ENCODE peak calls at places on chromosomes 1 and 21, in seven cellular contexts. One of them, this sample, is unnamed.

GRCh38 chr1:236338096-236338495 is 56.0 kb upstream of the EDARADD start:
- DNase-seq in fibroblast of lung: no peak
- DNase-seq in IMR-90: peak; percentile 1
- DNase-seq in tibial nerve: no peak
- DNase-seq in HFFc6: peak; percentile 28
- DNase-seq in HFF-Myc: no peak
- DNase-seq in heart right ventricle: no peak
- DNase-seq in this sample: no peak

GRCh38 chr1:64940026-64940425 is 26.3 kb downstream of the JAK1 start:
- DNase-seq in HFFc6: no peak
- DNase-seq in tibial nerve: no peak
- DNase-seq in IMR-90: no peak
- DNase-seq in HFF-Myc: no peak
- DNase-seq in fibroblast of lung: no peak
- DNase-seq in heart right ventricle: no peak
- DNase-seq in this sample: no peak

GRCh38 chr1:200628223-200628868 is 7.8 kb upstream of the KIF14 start:
- DNase-seq in HFFc6: no peak
- DNase-seq in HFF-Myc: no peak
- DNase-seq in IMR-90: no peak
- DNase-seq in fibroblast of lung: no peak
- DNase-seq in tibial nerve: no peak
- DNase-seq in heart right ventricle: no peak
- DNase-seq in this sample: no peak

GRCh38 chr1:159900086-159900680 is at the start of gene CFAP45:
- DNase-seq in IMR-90: peak; percentile 56
- DNase-seq in tibial nerve: peak; percentile 59
- DNase-seq in fibroblast of lung: peak; percentile 77
- DNase-seq in HFF-Myc: no peak
- DNase-seq in heart right ventricle: peak; percentile 83
- DNase-seq in HFFc6: no peak
- DNase-seq in this sample: peak; percentile 65

GRCh38 chr21:46617267-46618051 is 12.6 kb upstream of the S100B start:
- DNase-seq in tibial nerve: no peak
- DNase-seq in HFFc6: peak; percentile 37
- DNase-seq in heart right ventricle: no peak
- DNase-seq in HFF-Myc: no peak
- DNase-seq in IMR-90: peak; percentile 60
- DNase-seq in fibroblast of lung: peak; percentile 39
- DNase-seq in this sample: no peak

GRCh38 chr21:44365967-44366585 is 12.7 kb downstream of the TRPM2 start:
- DNase-seq in HFFc6: no peak
- DNase-seq in HFF-Myc: no peak
- DNase-seq in IMR-90: no peak
- DNase-seq in heart right ventricle: no peak
- DNase-seq in tibial nerve: no peak
- DNase-seq in fibroblast of lung: no peak
- DNase-seq in this sample: no peak

GRCh38 chr1:167996266-167996665 is 59.4 kb upstream of the MPC2 start:
- DNase-seq in tibial nerve: no peak
- DNase-seq in IMR-90: no peak
- DNase-seq in HFF-Myc: no peak
- DNase-seq in heart right ventricle: no peak
- DNase-seq in fibroblast of lung: no peak
- DNase-seq in HFFc6: no peak
- DNase-seq in this sample: no peak

GRCh38 chr1:21631944-21632887 is 36.9 kb downstream of the RAP1GAP start:
- DNase-seq in HFFc6: no peak
- DNase-seq in heart right ventricle: no peak
- DNase-seq in fibroblast of lung: no peak
- DNase-seq in tibial nerve: no peak
- DNase-seq in IMR-90: no peak
- DNase-seq in HFF-Myc: no peak
- DNase-seq in this sample: no peak

GRCh38 chr1:207288315-207288714 is 33.2 kb upstream of the CD55 start:
- DNase-seq in IMR-90: no peak
- DNase-seq in HFFc6: no peak
- DNase-seq in tibial nerve: no peak
- DNase-seq in fibroblast of lung: no peak
- DNase-seq in HFF-Myc: no peak
- DNase-seq in heart right ventricle: peak; percentile 26
- DNase-seq in this sample: no peak

GRCh38 chr1:211384524-211384923 is 57.9 kb downstream of the TRAF5 start:
- DNase-seq in IMR-90: no peak
- DNase-seq in HFF-Myc: no peak
- DNase-seq in HFFc6: no peak
- DNase-seq in tibial nerve: no peak
- DNase-seq in fibroblast of lung: no peak
- DNase-seq in heart right ventricle: no peak
- DNase-seq in this sample: no peak

GRCh38 chr1:85581138-85581801 is 709 bp downstream of the CCN1 start:
- DNase-seq in HFFc6: peak; percentile 89
- DNase-seq in heart right ventricle: peak; percentile 79
- DNase-seq in HFF-Myc: no peak
- DNase-seq in IMR-90: peak; percentile 69
- DNase-seq in fibroblast of lung: peak; percentile 94
- DNase-seq in tibial nerve: peak; percentile 62
- DNase-seq in this sample: no peak

GRCh38 chr1:24464378-24464770 is 38.3 kb upstream of the RCAN3 start:
- DNase-seq in heart right ventricle: no peak
- DNase-seq in IMR-90: peak; percentile 37
- DNase-seq in HFF-Myc: no peak
- DNase-seq in HFFc6: peak; percentile 81
- DNase-seq in fibroblast of lung: no peak
- DNase-seq in tibial nerve: no peak
- DNase-seq in this sample: no peak

GRCh38 chr21:38460171-38460742 is 38.0 kb downstream of the ERG start:
- DNase-seq in fibroblast of lung: peak; percentile 25
- DNase-seq in heart right ventricle: peak; percentile 56
- DNase-seq in HFFc6: peak; percentile 62
- DNase-seq in IMR-90: peak; percentile 12
- DNase-seq in tibial nerve: no peak
- DNase-seq in HFF-Myc: peak; percentile 35
- DNase-seq in this sample: no peak

GRCh38 chr1:112674986-112675727 is 698 bp downstream of the MOV10 start:
- DNase-seq in tibial nerve: no peak
- DNase-seq in HFFc6: no peak
- DNase-seq in IMR-90: peak; percentile 6
- DNase-seq in heart right ventricle: peak; percentile 46
- DNase-seq in HFF-Myc: no peak
- DNase-seq in fibroblast of lung: peak; percentile 21
- DNase-seq in this sample: no peak

GRCh38 chr1:10962483-10962882 is 50.0 kb upstream of the TARDBP start:
- DNase-seq in tibial nerve: no peak
- DNase-seq in IMR-90: no peak
- DNase-seq in heart right ventricle: no peak
- DNase-seq in HFF-Myc: no peak
- DNase-seq in fibroblast of lung: no peak
- DNase-seq in HFFc6: no peak
- DNase-seq in this sample: no peak

GRCh38 chr21:44943686-44944550 is 4.1 kb downstream of the SLX9 start:
- DNase-seq in IMR-90: no peak
- DNase-seq in tibial nerve: no peak
- DNase-seq in HFF-Myc: no peak
- DNase-seq in fibroblast of lung: no peak
- DNase-seq in heart right ventricle: no peak
- DNase-seq in HFFc6: no peak
- DNase-seq in this sample: no peak

GRCh38 chr1:174815036-174815435 is 184.7 kb upstream of the CACYBP start:
- DNase-seq in HFF-Myc: peak; percentile 27
- DNase-seq in IMR-90: peak; percentile 74
- DNase-seq in tibial nerve: no peak
- DNase-seq in HFFc6: peak; percentile 53
- DNase-seq in fibroblast of lung: peak; percentile 52
- DNase-seq in heart right ventricle: no peak
- DNase-seq in this sample: no peak

GRCh38 chr1:227428803-227429202 is 110.5 kb upstream of the CDC42BPA start:
- DNase-seq in tibial nerve: no peak
- DNase-seq in IMR-90: peak; percentile 63
- DNase-seq in heart right ventricle: peak; percentile 62
- DNase-seq in HFFc6: peak; percentile 63
- DNase-seq in fibroblast of lung: peak; percentile 70
- DNase-seq in HFF-Myc: peak; percentile 77
- DNase-seq in this sample: peak; percentile 58

GRCh38 chr1:25073640-25074270 is 143.7 kb upstream of the RUNX3 start:
- DNase-seq in HFF-Myc: no peak
- DNase-seq in HFFc6: no peak
- DNase-seq in heart right ventricle: no peak
- DNase-seq in tibial nerve: no peak
- DNase-seq in fibroblast of lung: no peak
- DNase-seq in IMR-90: no peak
- DNase-seq in this sample: no peak

GRCh38 chr1:1439550-1440261 is 4.2 kb downstream of the VWA1 start:
- DNase-seq in HFF-Myc: no peak
- DNase-seq in fibroblast of lung: no peak
- DNase-seq in HFFc6: no peak
- DNase-seq in tibial nerve: no peak
- DNase-seq in heart right ventricle: no peak
- DNase-seq in IMR-90: no peak
- DNase-seq in this sample: no peak

GRCh38 chr1:221032616-221033342 is 153.5 kb downstream of the HLX start:
- DNase-seq in heart right ventricle: no peak
- DNase-seq in HFFc6: no peak
- DNase-seq in IMR-90: no peak
- DNase-seq in fibroblast of lung: no peak
- DNase-seq in HFF-Myc: no peak
- DNase-seq in tibial nerve: no peak
- DNase-seq in this sample: no peak
- TF ChIP-seq CTCF in heart right ventricle: peak; percentile 13
- TF ChIP-seq CTCF in HFFc6: no peak
- TF ChIP-seq CTCF in IMR-90: no peak
- TF ChIP-seq CTCF in fibroblast of lung: no peak
- TF ChIP-seq CTCF in HFF-Myc: no peak
- TF ChIP-seq CTCF in tibial nerve: no peak
- TF ChIP-seq CTCF in this sample: no peak

GRCh38 chr1:147600119-147601111 is 59.1 kb downstream of the BCL9 start:
- DNase-seq in IMR-90: peak; percentile 70
- DNase-seq in tibial nerve: no peak
- DNase-seq in fibroblast of lung: peak; percentile 39
- DNase-seq in heart right ventricle: no peak
- DNase-seq in HFF-Myc: no peak
- DNase-seq in HFFc6: peak; percentile 45
- DNase-seq in this sample: no peak
- TF ChIP-seq CTCF in IMR-90: no peak
- TF ChIP-seq CTCF in tibial nerve: peak; percentile 36
- TF ChIP-seq CTCF in fibroblast of lung: no peak
- TF ChIP-seq CTCF in heart right ventricle: no peak
- TF ChIP-seq CTCF in HFF-Myc: no peak
- TF ChIP-seq CTCF in HFFc6: no peak
- TF ChIP-seq CTCF in this sample: no peak

GRCh38 chr1:6080469-6080868 is 34.8 kb downstream of the KCNAB2 start:
- DNase-seq in IMR-90: no peak
- DNase-seq in fibroblast of lung: no peak
- DNase-seq in HFF-Myc: no peak
- DNase-seq in tibial nerve: no peak
- DNase-seq in HFFc6: no peak
- DNase-seq in heart right ventricle: peak; percentile 13
- DNase-seq in this sample: no peak
- TF ChIP-seq CTCF in IMR-90: peak; percentile 15
- TF ChIP-seq CTCF in fibroblast of lung: peak; percentile 30
- TF ChIP-seq CTCF in HFF-Myc: peak; percentile 35
- TF ChIP-seq CTCF in tibial nerve: no peak
- TF ChIP-seq CTCF in HFFc6: peak; percentile 41
- TF ChIP-seq CTCF in heart right ventricle: peak; percentile 32
- TF ChIP-seq CTCF in this sample: peak; percentile 28

DNA sequence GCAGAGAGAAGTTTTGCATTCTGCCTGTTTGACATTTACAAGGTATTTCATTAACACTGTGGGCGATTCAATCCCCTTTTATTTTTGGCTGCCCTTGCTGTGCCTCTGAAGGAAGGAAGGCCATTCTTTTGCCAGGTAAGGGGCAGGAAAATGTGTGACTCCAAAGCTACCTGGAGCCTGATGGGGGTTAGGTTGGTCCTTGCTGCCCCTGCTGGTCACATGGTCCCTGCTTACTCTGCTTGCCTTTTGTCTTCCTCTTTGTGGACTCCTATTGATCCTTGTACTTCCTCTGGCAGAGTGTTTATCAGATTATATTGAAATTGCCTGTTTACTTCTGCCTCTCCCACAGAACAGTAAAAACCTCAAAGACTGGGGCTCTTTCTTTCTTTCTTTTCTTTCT is 65.7 kb downstream of the ST6GALNAC3 start:
- DNase-seq in HFFc6: no peak
- DNase-seq in fibroblast of lung: no peak
- DNase-seq in IMR-90: no peak
- DNase-seq in heart right ventricle: no peak
- DNase-seq in HFF-Myc: no peak
- DNase-seq in tibial nerve: no peak
- DNase-seq in this sample: no peak
- TF ChIP-seq CTCF in HFFc6: no peak
- TF ChIP-seq CTCF in fibroblast of lung: no peak
- TF ChIP-seq CTCF in IMR-90: no peak
- TF ChIP-seq CTCF in heart right ventricle: no peak
- TF ChIP-seq CTCF in HFF-Myc: peak; percentile 17
- TF ChIP-seq CTCF in tibial nerve: no peak
- TF ChIP-seq CTCF in this sample: no peak

GRCh38 chr1:31977361-31978131 is 36.1 kb upstream of the KHDRBS1 start:
- DNase-seq in HFF-Myc: peak; percentile 31
- DNase-seq in tibial nerve: no peak
- DNase-seq in HFFc6: peak; percentile 51
- DNase-seq in IMR-90: peak; percentile 47
- DNase-seq in fibroblast of lung: peak; percentile 85
- DNase-seq in heart right ventricle: peak; percentile 8
- DNase-seq in this sample: no peak
- TF ChIP-seq CTCF in HFF-Myc: peak; percentile 51
- TF ChIP-seq CTCF in tibial nerve: peak; percentile 27
- TF ChIP-seq CTCF in HFFc6: peak; percentile 69
- TF ChIP-seq CTCF in IMR-90: peak; percentile 39
- TF ChIP-seq CTCF in fibroblast of lung: peak; percentile 38
- TF ChIP-seq CTCF in heart right ventricle: peak; percentile 20
- TF ChIP-seq CTCF in this sample: peak; percentile 55

DNA sequence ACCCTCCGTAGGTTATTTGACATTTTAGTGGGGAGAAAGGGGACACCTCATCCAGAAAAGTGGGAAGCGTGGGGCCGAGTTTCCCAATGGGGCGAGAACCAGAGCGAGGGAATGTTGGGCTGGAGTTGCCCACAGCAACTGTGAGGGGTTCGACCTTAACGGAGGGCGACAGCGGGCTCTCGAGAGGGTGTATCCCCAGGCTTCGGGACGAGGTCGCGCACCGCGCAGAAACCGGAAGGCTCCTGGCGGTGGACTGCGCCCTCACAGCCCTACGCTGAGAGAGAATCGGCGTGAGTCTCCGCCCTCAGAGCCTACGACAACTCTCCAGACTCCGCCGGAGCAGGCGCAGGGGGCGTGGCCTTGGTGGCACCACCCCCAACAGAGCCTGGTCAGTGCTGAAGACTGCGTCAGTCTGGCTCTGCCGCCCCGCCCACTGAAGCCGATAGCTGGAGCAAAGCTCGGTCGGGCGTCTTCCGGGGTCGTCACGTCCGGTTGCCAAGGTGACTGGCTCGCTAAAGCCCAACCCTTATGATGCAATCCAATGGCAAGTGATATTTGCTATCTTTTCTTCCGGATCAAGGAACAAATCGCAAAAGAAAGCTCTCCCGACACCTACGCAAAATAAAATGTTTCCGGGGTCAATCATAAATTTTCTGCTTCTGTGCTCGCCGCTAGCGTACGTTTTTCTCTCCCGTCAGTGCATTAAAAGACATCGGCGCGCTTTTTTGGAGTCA is at the start of gene LRIF1:
- DNase-seq in tibial nerve: peak; percentile 98
- DNase-seq in fibroblast of lung: peak; percentile 100
- DNase-seq in HFF-Myc: peak; percentile 98
- DNase-seq in heart right ventricle: peak; percentile 99
- DNase-seq in IMR-90: peak; percentile 99
- DNase-seq in HFFc6: peak; percentile 99
- DNase-seq in this sample: peak; percentile 99
- TF ChIP-seq CTCF in tibial nerve: peak; percentile 43
- TF ChIP-seq CTCF in fibroblast of lung: peak; percentile 17
- TF ChIP-seq CTCF in HFF-Myc: peak; percentile 35
- TF ChIP-seq CTCF in heart right ventricle: peak; percentile 40
- TF ChIP-seq CTCF in IMR-90: peak; percentile 42
- TF ChIP-seq CTCF in HFFc6: peak; percentile 41
- TF ChIP-seq CTCF in this sample: peak; percentile 38

GRCh38 chr1:55064071-55064581 is 24.8 kb downstream of the PCSK9 start:
- DNase-seq in fibroblast of lung: no peak
- DNase-seq in heart right ventricle: no peak
- DNase-seq in HFFc6: peak; percentile 46
- DNase-seq in HFF-Myc: no peak
- DNase-seq in tibial nerve: no peak
- DNase-seq in IMR-90: no peak
- DNase-seq in this sample: no peak
- TF ChIP-seq CTCF in fibroblast of lung: no peak
- TF ChIP-seq CTCF in heart right ventricle: peak; percentile 7
- TF ChIP-seq CTCF in HFFc6: peak; percentile 63
- TF ChIP-seq CTCF in HFF-Myc: peak; percentile 41
- TF ChIP-seq CTCF in tibial nerve: no peak
- TF ChIP-seq CTCF in IMR-90: no peak
- TF ChIP-seq CTCF in this sample: no peak

This sample was measured in retinal pigment epithelial cell.